ENCODE peak calls at places on chromosomes 5 and 9, in five cellular contexts. Y is AG10803; Q is stimulated activated CD4-positive, alpha-beta T cell treated with anti-CD3 and anti-CD28 coated beads, Interleukin-2, amount 100 ng/mL, for 48 hours; N is NCI-H774; A is Right ventricle myocardium superior. U is an unnamed sample.
A peak's percentile ranks its signal among the peaks of the same experiment; 100 is the strongest.

GRCh38 chr5:111748304-111748763 is 8.7 kb downstream of the NREP start:
- DNase-seq in Y (peak; percentile 82), Q (no peak), N (no peak), A (no peak), U (no peak)

GRCh38 chr5:131682824-131683223 is 47.8 kb upstream of the RAPGEF6 start:
- DNase-seq in Y (no peak), Q (no peak), N (no peak), A (no peak), U (no peak)

GRCh38 chr5:111930905-111931461 is 174.0 kb upstream of the NREP start:
- DNase-seq in Y (peak; percentile 55), Q (no peak), N (no peak), A (no peak), U (no peak)

GRCh38 chr5:127997131-127997775 is 86.3 kb upstream of the SLC12A2 start:
- DNase-seq in Y (no peak), Q (no peak), N (no peak), A (no peak), U (no peak)

GRCh38 chr9:33167949-33168535 is 906 bp upstream of the B4GALT1 start:
- DNase-seq in Y (no peak), Q (no peak), N (no peak), A (no peak), U (no peak)

GRCh38 chr5:96226941-96227552 is 206.0 kb downstream of the PCSK1 start:
- DNase-seq in Y (peak; percentile 99), Q (no peak), N (no peak), A (peak; percentile 49), U (no peak)

GRCh38 chr9:129484325-129485000 is 136.4 kb downstream of the C9orf50 start:
- DNase-seq in Y (no peak), Q (no peak), N (no peak), A (no peak), U (no peak)

GRCh38 chr5:172110260-172110815 is 77.7 kb downstream of the STK10 start:
- DNase-seq in Y (no peak), Q (no peak), N (no peak), A (peak; percentile 59), U (no peak)

GRCh38 chr9:95264954-95265615 is 52.4 kb downstream of the FANCC start:
- DNase-seq in Y (peak; percentile 49), Q (no peak), N (no peak), A (no peak), U (no peak)

GRCh38 chr9:34995288-34996060 is 5.9 kb downstream of the DNAJB5 start:
- DNase-seq in Y (peak; percentile 84), Q (no peak), N (no peak), A (no peak), U (no peak)

GRCh38 chr9:113387560-113388230 is 10.9 kb upstream of the HDHD3 start:
- DNase-seq in Y (no peak), Q (no peak), N (no peak), A (no peak), U (no peak)

GRCh38 chr9:77384406-77384805 is 207.1 kb downstream of the VPS13A start:
- DNase-seq in Y (peak; percentile 57), Q (no peak), N (no peak), A (no peak), U (no peak)

GRCh38 chr5:172450861-172451695 is 3.2 kb downstream of the SH3PXD2B start:
- DNase-seq in Y (peak; percentile 61), Q (peak; percentile 50), N (no peak), A (no peak), U (peak; percentile 20)

GRCh38 chr9:111375817-111376564 is 46.0 kb upstream of the OR2K2 start:
- DNase-seq in Y (peak; percentile 37), Q (no peak), N (no peak), A (no peak), U (no peak)

GRCh38 chr5:148573374-148573773 is 81.0 kb downstream of the HTR4 start:
- DNase-seq in Y (no peak), Q (no peak), N (no peak), A (no peak), U (no peak)

GRCh38 chr9:68896495-68896894 is 117.4 kb downstream of the PRKACG start:
- DNase-seq in Y (no peak), Q (no peak), N (no peak), A (no peak), U (no peak)

GRCh38 chr5:154971501-154971900 is 30.6 kb downstream of the MRPL22 start:
- DNase-seq in Y (peak; percentile 80), Q (no peak), N (no peak), A (no peak), U (no peak)

GRCh38 chr5:59287361-59287760 is 606.2 kb downstream of the PDE4D start:
- DNase-seq in Y (no peak), Q (no peak), N (no peak), A (no peak), U (no peak)

GRCh38 chr5:143245929-143246561 is 157.4 kb downstream of the NR3C1 start:
- DNase-seq in Y (peak; percentile 89), Q (no peak), N (peak; percentile 36), A (no peak), U (no peak)

GRCh38 chr9:26802921-26803320 is 89.7 kb downstream of the CAAP1 start:
- DNase-seq in Y (no peak), Q (no peak), N (no peak), A (no peak), U (no peak)

GRCh38 chr5:115098041-115098702 is 71.5 kb downstream of the TRIM36 start:
- DNase-seq in Y (peak; percentile 48), Q (peak; percentile 4), N (no peak), A (no peak), U (peak; percentile 22)

GRCh38 chr9:78127271-78128225 is 95.9 kb upstream of the GNAQ start:
- DNase-seq in Y (no peak), Q (no peak), N (no peak), A (no peak), U (no peak)

GRCh38 chr5:35228304-35228703 is 2.0 kb downstream of the PRLR start:
- DNase-seq in Y (no peak), Q (no peak), N (no peak), A (no peak), U (no peak)

GRCh38 chr5:177300236-177300880 is 3.2 kb downstream of the RAB24 start:
- DNase-seq in Y (peak; percentile 58), Q (no peak), N (no peak), A (peak; percentile 66), U (peak; percentile 18)

GRCh38 chr9:136222896-136223266 is 18.0 kb upstream of the LHX3 start:
- DNase-seq in Y (no peak), Q (no peak), N (no peak), A (no peak), U (no peak)

GRCh38 chr5:139392678-139393496 is 2.0 kb downstream of the PROB1 start:
- DNase-seq in Y (no peak), Q (peak; percentile 84), N (peak; percentile 61), A (peak; percentile 79), U (peak; percentile 9)

GRCh38 chr5:3282841-3283240 is 312.8 kb upstream of the IRX1 start:
- DNase-seq in Y (no peak), Q (no peak), N (no peak), A (no peak), U (no peak)

GRCh38 chr5:16721151-16722102 is 104.6 kb upstream of the RETREG1 start:
- DNase-seq in Y (no peak), Q (no peak), N (peak; percentile 14), A (no peak), U (peak; percentile 43)

GRCh38 chr5:65874241-65874640 is 52.1 kb upstream of the ERBIN start:
- DNase-seq in Y (peak; percentile 31), Q (no peak), N (no peak), A (no peak), U (no peak)

GRCh38 chr9:92610470-92611420 is 59.2 kb downstream of the IPPK start:
- DNase-seq in Y (peak; percentile 84), Q (no peak), N (no peak), A (peak; percentile 67), U (no peak)

GRCh38 chr9:37998881-37999311 is 70.1 kb downstream of the SHB start:
- DNase-seq in Y (no peak), Q (no peak), N (no peak), A (peak; percentile 66), U (no peak)

GRCh38 chr5:159262472-159262858 is 625 bp upstream of the UBLCP1 start:
- DNase-seq in Y (peak; percentile 12), Q (no peak), N (no peak), A (no peak), U (no peak)

GRCh38 chr5:145925353-145925752 is 11.0 kb upstream of the SH3RF2 start:
- DNase-seq in Y (peak; percentile 98), Q (no peak), N (no peak), A (no peak), U (no peak)

GRCh38 chr9:110954822-110955291 is 83.4 kb downstream of the LPAR1 start:
- DNase-seq in Y (peak; percentile 37), Q (no peak), N (no peak), A (no peak), U (no peak)

GRCh38 chr5:143219696-143220095 is 183.8 kb downstream of the NR3C1 start:
- DNase-seq in Y (peak; percentile 46), Q (no peak), N (no peak), A (no peak), U (no peak)